ENCODE peak calls at places on chromosomes 4 and X, in seven cellular contexts. Z is HT-29; R is stimulated activated CD4-positive, alpha-beta T cell treated with anti-CD3 and anti-CD28 coated beads, Interleukin-15, amount 100 ng/mL, for 48 hours; C is activated T-cell treated with anti-CD3 and anti-CD28 coated beads, Interleukin-2, amount 50 U/mL, for 24 hours; J is stomach; O is NCI-H187 treated with DMSO at 0.1 percent for 48 hours; T is non-pigmented ciliary epithelial cell. X is an unnamed sample.

GRCh38 chrX:143694881-143695280 is 25.7 kb downstream of the SPANXN2 start:
- DNase-seq in J (no peak), T (no peak), R (no peak), Z (no peak), O (no peak), C (no peak), X (no peak)

GRCh38 chr4:154304679-154305078 is 186.9 kb downstream of the DCHS2 start:
- DNase-seq in R (no peak), Z (no peak), J (no peak), T (no peak), C (no peak), O (no peak), X (no peak)

GRCh38 chrX:73068467-73069364 is 10.6 kb downstream of the PABPC1L2A start:
- DNase-seq in R (no peak), T (no peak), O (no peak), C (no peak), Z (no peak), J (no peak), X (no peak)

GRCh38 chr4:183326853-183327252 is 4.6 kb upstream of the CLDN24 start:
- DNase-seq in J (no peak), T (no peak), Z (no peak), O (no peak), C (no peak), R (no peak), X (no peak)

GRCh38 chrX:105758784-105759183 is 63.6 kb upstream of the NRK start:
- DNase-seq in J (no peak), R (no peak), T (no peak), C (no peak), O (no peak), Z (no peak), X (no peak)

GRCh38 chr4:145207934-145208333 is 27.5 kb upstream of the OTUD4 start:
- DNase-seq in O (no peak), R (no peak), T (no peak), C (no peak), J (no peak), Z (no peak), X (no peak)

GRCh38 chrX:39518451-39519212 is 579.1 kb downstream of the BCOR start:
- DNase-seq in Z (no peak), R (no peak), T (no peak), C (no peak), O (no peak), J (peak), X (no peak)

GRCh38 chrX:154483325-154483724 is 3.1 kb downstream of the UBL4A start:
- DNase-seq in Z (no peak), T (no peak), J (no peak), O (no peak), R (no peak), C (no peak), X (no peak)

GRCh38 chr4:121696140-121696640 is 590 bp downstream of the ANXA5 start:
- DNase-seq in C (peak), T (no peak), Z (peak), R (peak), O (no peak), J (peak), X (peak)

GRCh38 chrX:30141966-30142365 is 73.4 kb upstream of the MAGEB2 start:
- DNase-seq in R (no peak), Z (peak), J (no peak), C (no peak), T (no peak), O (no peak), X (no peak)

X was measured in left lobe of liver.